ENCODE peak calls at places on chromosomes 3 and 15, in six cellular contexts. One of them, this sample, is unnamed.

GRCh38 chr3:152272771-152273242 is 4.1 kb downstream of the MBNL1 start:
- DNase-seq in fibroblast of lung: peak; percentile 90
- DNase-seq in BE2C: no peak
- DNase-seq in AG04450: peak; percentile 70
- DNase-seq in OCI-LY7: no peak
- DNase-seq in fibroblast of the aortic adventitia: peak; percentile 81
- DNase-seq in this sample: no peak

GRCh38 chr3:89578253-89578529 is 470.8 kb downstream of the EPHA3 start:
- DNase-seq in fibroblast of lung: no peak
- DNase-seq in BE2C: no peak
- DNase-seq in AG04450: no peak
- DNase-seq in OCI-LY7: no peak
- DNase-seq in fibroblast of the aortic adventitia: no peak
- DNase-seq in this sample: no peak

GRCh38 chr3:4726549-4726948 is 233.4 kb downstream of the ITPR1 start:
- DNase-seq in fibroblast of lung: no peak
- DNase-seq in BE2C: no peak
- DNase-seq in AG04450: no peak
- DNase-seq in OCI-LY7: no peak
- DNase-seq in fibroblast of the aortic adventitia: peak; percentile 34
- DNase-seq in this sample: no peak

GRCh38 chr3:45210308-45211038 is 15.6 kb downstream of the TMEM158 start:
- DNase-seq in fibroblast of lung: peak; percentile 80
- DNase-seq in BE2C: peak; percentile 65
- DNase-seq in AG04450: peak; percentile 63
- DNase-seq in OCI-LY7: peak; percentile 21
- DNase-seq in fibroblast of the aortic adventitia: peak; percentile 88
- DNase-seq in this sample: peak; percentile 85

GRCh38 chr3:69385723-69386483 is at the start of gene FRMD4B:
- DNase-seq in fibroblast of lung: peak; percentile 24
- DNase-seq in BE2C: peak; percentile 72
- DNase-seq in AG04450: no peak
- DNase-seq in OCI-LY7: no peak
- DNase-seq in fibroblast of the aortic adventitia: no peak
- DNase-seq in this sample: peak; percentile 68

GRCh38 chr3:189824629-189825312 is 193.6 kb downstream of the TP63 start:
- DNase-seq in fibroblast of lung: peak; percentile 96
- DNase-seq in BE2C: no peak
- DNase-seq in AG04450: peak; percentile 51
- DNase-seq in OCI-LY7: no peak
- DNase-seq in fibroblast of the aortic adventitia: peak; percentile 91
- DNase-seq in this sample: no peak

GRCh38 chr15:74438696-74439316 is 5.0 kb upstream of the SEMA7A start:
- DNase-seq in fibroblast of lung: peak; percentile 69
- DNase-seq in BE2C: peak; percentile 78
- DNase-seq in AG04450: peak; percentile 55
- DNase-seq in OCI-LY7: peak; percentile 84
- DNase-seq in fibroblast of the aortic adventitia: peak; percentile 82
- DNase-seq in this sample: peak; percentile 69

GRCh38 chr15:73323374-73323955 is 45.3 kb downstream of the HCN4 start:
- DNase-seq in fibroblast of lung: no peak
- DNase-seq in BE2C: no peak
- DNase-seq in AG04450: no peak
- DNase-seq in OCI-LY7: no peak
- DNase-seq in fibroblast of the aortic adventitia: no peak
- DNase-seq in this sample: no peak

GRCh38 chr15:90286678-90287077 is 21.2 kb downstream of the NGRN start:
- DNase-seq in fibroblast of lung: peak; percentile 24
- DNase-seq in BE2C: peak; percentile 43
- DNase-seq in AG04450: no peak
- DNase-seq in OCI-LY7: peak; percentile 59
- DNase-seq in fibroblast of the aortic adventitia: peak; percentile 52
- DNase-seq in this sample: peak; percentile 28

GRCh38 chr3:8001712-8002111 is 499.9 kb upstream of the LMCD1 start:
- DNase-seq in fibroblast of lung: peak; percentile 8
- DNase-seq in BE2C: peak; percentile 8
- DNase-seq in AG04450: no peak
- DNase-seq in OCI-LY7: no peak
- DNase-seq in fibroblast of the aortic adventitia: no peak
- DNase-seq in this sample: no peak

GRCh38 chr15:88690331-88690730 is 51.5 kb downstream of the ISG20 start:
- DNase-seq in fibroblast of lung: no peak
- DNase-seq in BE2C: no peak
- DNase-seq in AG04450: no peak
- DNase-seq in OCI-LY7: no peak
- DNase-seq in fibroblast of the aortic adventitia: no peak
- DNase-seq in this sample: no peak

GRCh38 chr3:45922950-45923590 is 20.2 kb upstream of the CXCR6 start:
- DNase-seq in fibroblast of lung: no peak
- DNase-seq in BE2C: no peak
- DNase-seq in AG04450: no peak
- DNase-seq in OCI-LY7: no peak
- DNase-seq in fibroblast of the aortic adventitia: no peak
- DNase-seq in this sample: no peak

GRCh38 chr3:62888180-62888579 is 13.0 kb upstream of the CADPS start:
- DNase-seq in fibroblast of lung: no peak
- DNase-seq in BE2C: peak; percentile 7
- DNase-seq in AG04450: no peak
- DNase-seq in OCI-LY7: peak; percentile 23
- DNase-seq in fibroblast of the aortic adventitia: no peak
- DNase-seq in this sample: peak; percentile 48

GRCh38 chr3:79414821-79415220 is 353.0 kb downstream of the ROBO1 start:
- DNase-seq in fibroblast of lung: peak; percentile 70
- DNase-seq in BE2C: no peak
- DNase-seq in AG04450: peak; percentile 10
- DNase-seq in OCI-LY7: no peak
- DNase-seq in fibroblast of the aortic adventitia: peak; percentile 69
- DNase-seq in this sample: no peak

GRCh38 chr3:157865449-157865862 is 240.8 kb downstream of the SHOX2 start:
- DNase-seq in fibroblast of lung: no peak
- DNase-seq in BE2C: peak; percentile 72
- DNase-seq in AG04450: no peak
- DNase-seq in OCI-LY7: peak; percentile 57
- DNase-seq in fibroblast of the aortic adventitia: no peak
- DNase-seq in this sample: peak; percentile 76

GRCh38 chr3:46269556-46269955 is 27.3 kb downstream of the CCR3 start:
- DNase-seq in fibroblast of lung: no peak
- DNase-seq in BE2C: no peak
- DNase-seq in AG04450: no peak
- DNase-seq in OCI-LY7: no peak
- DNase-seq in fibroblast of the aortic adventitia: no peak
- DNase-seq in this sample: no peak

GRCh38 chr3:188370081-188370830 is 216.3 kb downstream of the LPP start:
- DNase-seq in fibroblast of lung: no peak
- DNase-seq in BE2C: no peak
- DNase-seq in AG04450: no peak
- DNase-seq in OCI-LY7: no peak
- DNase-seq in fibroblast of the aortic adventitia: no peak
- DNase-seq in this sample: no peak

GRCh38 chr15:94061041-94061440 is 170.3 kb upstream of the MCTP2 start:
- DNase-seq in fibroblast of lung: peak; percentile 33
- DNase-seq in BE2C: no peak
- DNase-seq in AG04450: no peak
- DNase-seq in OCI-LY7: no peak
- DNase-seq in fibroblast of the aortic adventitia: no peak
- DNase-seq in this sample: no peak

GRCh38 chr15:66834863-66835557 is 133.0 kb downstream of the SMAD6 start:
- DNase-seq in fibroblast of lung: peak; percentile 29
- DNase-seq in BE2C: no peak
- DNase-seq in AG04450: no peak
- DNase-seq in OCI-LY7: no peak
- DNase-seq in fibroblast of the aortic adventitia: no peak
- DNase-seq in this sample: no peak

GRCh38 chr3:61828158-61828874 is 266.9 kb downstream of the PTPRG start:
- DNase-seq in fibroblast of lung: no peak
- DNase-seq in BE2C: no peak
- DNase-seq in AG04450: no peak
- DNase-seq in OCI-LY7: no peak
- DNase-seq in fibroblast of the aortic adventitia: no peak
- DNase-seq in this sample: no peak

GRCh38 chr3:10189557-10190374 is 25.0 kb downstream of the IRAK2 start:
- DNase-seq in fibroblast of lung: peak; percentile 48
- DNase-seq in BE2C: peak; percentile 16
- DNase-seq in AG04450: no peak
- DNase-seq in OCI-LY7: peak; percentile 51
- DNase-seq in fibroblast of the aortic adventitia: peak; percentile 79
- DNase-seq in this sample: no peak

GRCh38 chr15:70142322-70143191 is 44.8 kb upstream of the TLE3 start:
- DNase-seq in fibroblast of lung: peak; percentile 89
- DNase-seq in BE2C: peak; percentile 84
- DNase-seq in AG04450: peak; percentile 52
- DNase-seq in OCI-LY7: no peak
- DNase-seq in fibroblast of the aortic adventitia: no peak
- DNase-seq in this sample: no peak

GRCh38 chr3:12198301-12198700 is 39.6 kb upstream of the TIMP4 start:
- DNase-seq in fibroblast of lung: peak; percentile 66
- DNase-seq in BE2C: no peak
- DNase-seq in AG04450: no peak
- DNase-seq in OCI-LY7: no peak
- DNase-seq in fibroblast of the aortic adventitia: peak; percentile 80
- DNase-seq in this sample: no peak

GRCh38 chr15:91790826-91791225 is 62.7 kb upstream of the SLCO3A1 start:
- DNase-seq in fibroblast of lung: peak; percentile 7
- DNase-seq in BE2C: no peak
- DNase-seq in AG04450: no peak
- DNase-seq in OCI-LY7: no peak
- DNase-seq in fibroblast of the aortic adventitia: no peak
- DNase-seq in this sample: no peak

GRCh38 chr3:71416868-71417267 is 166.7 kb downstream of the FOXP1 start:
- DNase-seq in fibroblast of lung: peak; percentile 19
- DNase-seq in BE2C: peak; percentile 28
- DNase-seq in AG04450: no peak
- DNase-seq in OCI-LY7: peak; percentile 83
- DNase-seq in fibroblast of the aortic adventitia: no peak
- DNase-seq in this sample: no peak

GRCh38 chr15:95994418-95994817 is 336.1 kb upstream of the NR2F2 start:
- DNase-seq in fibroblast of lung: peak; percentile 69
- DNase-seq in BE2C: no peak
- DNase-seq in AG04450: peak; percentile 37
- DNase-seq in OCI-LY7: no peak
- DNase-seq in fibroblast of the aortic adventitia: peak; percentile 8
- DNase-seq in this sample: no peak

GRCh38 chr3:64351713-64352595 is 126.7 kb upstream of the PRICKLE2 start:
- DNase-seq in fibroblast of lung: peak; percentile 92
- DNase-seq in BE2C: no peak
- DNase-seq in AG04450: no peak
- DNase-seq in OCI-LY7: no peak
- DNase-seq in fibroblast of the aortic adventitia: peak; percentile 61
- DNase-seq in this sample: no peak

GRCh38 chr3:10263549-10264363 is 15.5 kb downstream of the TATDN2 start:
- DNase-seq in fibroblast of lung: peak; percentile 43
- DNase-seq in BE2C: peak; percentile 40
- DNase-seq in AG04450: no peak
- DNase-seq in OCI-LY7: peak; percentile 36
- DNase-seq in fibroblast of the aortic adventitia: peak; percentile 46
- DNase-seq in this sample: peak; percentile 75

GRCh38 chr15:41980654-41981323 is 8.4 kb upstream of the EHD4 start:
- DNase-seq in fibroblast of lung: no peak
- DNase-seq in BE2C: no peak
- DNase-seq in AG04450: no peak
- DNase-seq in OCI-LY7: no peak
- DNase-seq in fibroblast of the aortic adventitia: peak; percentile 82
- DNase-seq in this sample: no peak

DNA sequence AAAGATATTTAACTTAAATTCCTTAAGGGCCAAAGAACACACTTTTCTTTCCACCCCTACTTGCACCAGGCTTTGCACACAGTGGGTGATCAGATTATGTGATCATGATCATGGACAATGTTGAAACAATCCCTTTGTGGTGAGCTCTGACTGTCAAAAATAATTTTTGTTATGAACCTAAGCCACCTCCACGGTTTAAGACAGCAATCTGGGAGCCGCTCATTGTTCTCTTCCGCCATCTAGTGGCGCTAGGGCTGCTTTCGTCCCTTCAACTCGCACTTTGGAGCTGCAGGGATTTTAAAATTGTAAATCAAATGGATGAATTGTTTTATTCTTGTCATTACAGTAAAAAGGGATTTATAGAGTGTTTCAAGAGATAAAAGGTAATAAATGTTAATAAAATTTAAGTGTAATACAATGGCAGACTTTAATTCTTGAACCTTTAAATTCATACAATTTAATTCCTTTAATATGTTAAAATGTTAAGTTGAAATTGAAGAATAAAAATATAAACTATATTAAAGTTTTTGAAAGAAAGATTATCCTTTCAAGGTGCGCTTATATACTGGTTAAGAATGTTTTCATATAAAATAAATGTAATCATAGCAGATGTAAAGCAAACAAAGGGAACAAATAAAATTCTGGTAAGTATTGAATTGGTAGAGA is 45.3 kb upstream of the ARL6 start:
- DNase-seq in fibroblast of lung: peak; percentile 55
- DNase-seq in BE2C: peak; percentile 81
- DNase-seq in AG04450: peak; percentile 34
- DNase-seq in OCI-LY7: peak; percentile 61
- DNase-seq in fibroblast of the aortic adventitia: peak; percentile 74
- DNase-seq in this sample: peak; percentile 72
- TF ChIP-seq CTCF in fibroblast of lung: peak; percentile 99
- TF ChIP-seq CTCF in BE2C: peak; percentile 100
- TF ChIP-seq CTCF in AG04450: peak; percentile 98
- TF ChIP-seq CTCF in OCI-LY7: peak; percentile 97
- TF ChIP-seq CTCF in fibroblast of the aortic adventitia: peak; percentile 98
- TF ChIP-seq CTCF in this sample: peak; percentile 79

GRCh38 chr3:195823998-195824397 is 12.3 kb upstream of the MUC4 start:
- DNase-seq in fibroblast of lung: peak; percentile 46
- DNase-seq in BE2C: no peak
- DNase-seq in AG04450: no peak
- DNase-seq in OCI-LY7: no peak
- DNase-seq in fibroblast of the aortic adventitia: no peak
- DNase-seq in this sample: no peak
- TF ChIP-seq CTCF in fibroblast of lung: no peak
- TF ChIP-seq CTCF in BE2C: no peak
- TF ChIP-seq CTCF in AG04450: no peak
- TF ChIP-seq CTCF in OCI-LY7: no peak
- TF ChIP-seq CTCF in fibroblast of the aortic adventitia: no peak
- TF ChIP-seq CTCF in this sample: no peak

GRCh38 chr15:81752974-81753373 is 292.8 kb downstream of the MEX3B start:
- DNase-seq in fibroblast of lung: no peak
- DNase-seq in BE2C: peak; percentile 44
- DNase-seq in AG04450: no peak
- DNase-seq in OCI-LY7: no peak
- DNase-seq in fibroblast of the aortic adventitia: no peak
- DNase-seq in this sample: no peak
- TF ChIP-seq CTCF in fibroblast of lung: no peak
- TF ChIP-seq CTCF in BE2C: peak; percentile 53
- TF ChIP-seq CTCF in AG04450: peak; percentile 19
- TF ChIP-seq CTCF in OCI-LY7: peak; percentile 33
- TF ChIP-seq CTCF in fibroblast of the aortic adventitia: no peak
- TF ChIP-seq CTCF in this sample: no peak

GRCh38 chr15:98174286-98174685 is 213.8 kb downstream of the ARRDC4 start:
- DNase-seq in fibroblast of lung: no peak
- DNase-seq in BE2C: no peak
- DNase-seq in AG04450: no peak
- DNase-seq in OCI-LY7: no peak
- DNase-seq in fibroblast of the aortic adventitia: no peak
- DNase-seq in this sample: no peak

GRCh38 chr15:98177950-98178848 is 217.7 kb downstream of the ARRDC4 start:
- DNase-seq in fibroblast of lung: peak; percentile 62
- DNase-seq in BE2C: peak; percentile 41
- DNase-seq in AG04450: peak; percentile 6
- DNase-seq in OCI-LY7: peak; percentile 36
- DNase-seq in fibroblast of the aortic adventitia: peak; percentile 86
- DNase-seq in this sample: peak; percentile 9
- TF ChIP-seq CTCF in fibroblast of lung: peak; percentile 83
- TF ChIP-seq CTCF in BE2C: peak; percentile 82
- TF ChIP-seq CTCF in AG04450: peak; percentile 63
- TF ChIP-seq CTCF in OCI-LY7: peak; percentile 69
- TF ChIP-seq CTCF in fibroblast of the aortic adventitia: peak; percentile 94
- TF ChIP-seq CTCF in this sample: peak; percentile 59

GRCh38 chr3:42117175-42118008 is 26.2 kb downstream of the TRAK1 start:
- DNase-seq in fibroblast of lung: peak; percentile 84
- DNase-seq in BE2C: peak; percentile 29
- DNase-seq in AG04450: no peak
- DNase-seq in OCI-LY7: peak; percentile 35
- DNase-seq in fibroblast of the aortic adventitia: peak; percentile 84
- DNase-seq in this sample: peak; percentile 20
- TF ChIP-seq CTCF in fibroblast of lung: peak; percentile 41
- TF ChIP-seq CTCF in BE2C: peak; percentile 54
- TF ChIP-seq CTCF in AG04450: peak; percentile 61
- TF ChIP-seq CTCF in OCI-LY7: peak; percentile 74
- TF ChIP-seq CTCF in fibroblast of the aortic adventitia: peak; percentile 59
- TF ChIP-seq CTCF in this sample: peak; percentile 83